ENCODE peak calls at places on chromosomes 7 and 10, in seven cellular contexts. Y is breast epithelium, V is H1, E is neuronal stem cell, N is esophagus squamous epithelium, R is GM23248, A is fibroblast of lung. O is an unnamed sample.

GRCh38 chr10:728603-729002 is 39.1 kb upstream of the DIP2C start:
- DNase-seq in A (no peak), R (no peak), E (no peak), V (no peak), N (no peak), Y (no peak), O (no peak)

GRCh38 chr7:45072131-45073030 is 16.4 kb downstream of the NACAD start:
- DNase-seq in N (no peak), Y (no peak), A (no peak), V (no peak), E (no peak), R (no peak), O (no peak)

GRCh38 chr10:21171936-21172773 is 275.0 kb upstream of the NEBL start:
- DNase-seq in Y (no peak), A (no peak), V (no peak), N (no peak), R (no peak), E (no peak), O (no peak)

GRCh38 chr10:78973901-78974408 is 94.8 kb upstream of the ZMIZ1 start:
- DNase-seq in R (peak), E (peak), A (peak), Y (no peak), N (no peak), V (peak), O (peak)

GRCh38 chr7:69962856-69963149 is 364.5 kb downstream of the AUTS2 start:
- DNase-seq in E (no peak), Y (no peak), A (peak), R (no peak), V (no peak), N (no peak), O (no peak)

GRCh38 chr10:14556285-14556956 is 218.3 kb downstream of the FAM107B start:
- DNase-seq in Y (no peak), N (no peak), E (no peak), R (no peak), A (peak), V (no peak), O (no peak)

GRCh38 chr7:95693551-95694333 is 78.6 kb upstream of the DYNC1I1 start:
- DNase-seq in R (peak), Y (no peak), E (no peak), N (no peak), A (no peak), V (no peak), O (no peak)

GRCh38 chr7:74101061-74101681 is 17.6 kb downstream of the LIMK1 start:
- DNase-seq in N (no peak), R (peak), A (no peak), V (no peak), Y (no peak), E (no peak), O (no peak)

GRCh38 chr7:121366852-121367431 is 29.2 kb downstream of the FAM3C start:
- DNase-seq in R (peak), V (no peak), Y (no peak), E (peak), N (no peak), A (peak), O (no peak)

GRCh38 chr10:596725-597345 is 92.6 kb downstream of the DIP2C start:
- DNase-seq in R (no peak), A (no peak), N (no peak), Y (no peak), V (no peak), E (no peak), O (no peak)

GRCh38 chr10:114026189-114027040 is 17.3 kb upstream of the ADRB1 start:
- DNase-seq in Y (no peak), A (peak), N (no peak), V (no peak), E (no peak), R (peak), O (no peak)

GRCh38 chr7:24778543-24779282 is 21.4 kb upstream of the GSDME start:
- DNase-seq in Y (no peak), R (peak), E (no peak), V (no peak), A (peak), N (no peak), O (no peak)

GRCh38 chr10:101612872-101613271 is 24.8 kb downstream of the DPCD start:
- DNase-seq in Y (no peak), V (no peak), E (no peak), R (no peak), A (no peak), N (no peak), O (no peak)

GRCh38 chr7:81676813-81677212 is 93.0 kb downstream of the HGF start:
- DNase-seq in Y (no peak), N (no peak), V (no peak), A (peak), E (no peak), R (peak), O (no peak)

GRCh38 chr7:1234049-1234691 is 1.5 kb downstream of the UNCX start:
- DNase-seq in E (no peak), N (no peak), R (no peak), Y (no peak), A (no peak), V (no peak), O (no peak)

GRCh38 chr10:77138541-77138940 is 499.1 kb downstream of the KCNMA1 start:
- DNase-seq in V (no peak), N (no peak), R (no peak), E (no peak), A (no peak), Y (no peak), O (no peak)

GRCh38 chr7:28483868-28484267 is 71.5 kb downstream of the CREB5 start:
- DNase-seq in A (peak), R (peak), V (no peak), N (no peak), E (no peak), Y (no peak), O (no peak)

GRCh38 chr7:136079478-136079892 is 102.3 kb upstream of the MTPN start:
- DNase-seq in N (no peak), R (no peak), E (no peak), A (no peak), Y (no peak), V (no peak), O (no peak)

GRCh38 chr10:132375116-132375794 is 21.7 kb upstream of the PWWP2B start:
- DNase-seq in V (no peak), N (no peak), E (no peak), A (no peak), R (no peak), Y (peak), O (no peak)

GRCh38 chr7:138886501-138886917 is 88.5 kb upstream of the ATP6V0A4 start:
- DNase-seq in E (no peak), Y (no peak), V (no peak), N (no peak), R (peak), A (peak), O (no peak)

GRCh38 chr10:125235093-125236069 is 75.0 kb upstream of the CTBP2 start:
- DNase-seq in Y (no peak), R (no peak), E (no peak), A (peak), V (no peak), N (no peak), O (no peak)

GRCh38 chr7:11005202-11005601 is 31.5 kb downstream of the PHF14 start:
- DNase-seq in E (no peak), A (no peak), N (no peak), Y (no peak), V (no peak), R (no peak), O (no peak)

GRCh38 chr10:128992770-128993169 is 474.3 kb upstream of the MGMT start:
- DNase-seq in Y (no peak), E (no peak), V (no peak), A (no peak), N (no peak), R (no peak), O (no peak)

GRCh38 chr10:28838908-28839307 is 161.6 kb downstream of the BAMBI start:
- DNase-seq in R (no peak), V (no peak), A (peak), E (no peak), Y (no peak), N (no peak), O (no peak)

GRCh38 chr7:51326646-51327286 is 10.2 kb upstream of the COBL start:
- DNase-seq in R (no peak), N (no peak), Y (no peak), V (peak), A (no peak), E (no peak), O (no peak)

GRCh38 chr10:60446070-60446833 is 56.6 kb upstream of the ANK3 start:
- DNase-seq in V (no peak), E (no peak), R (peak), N (no peak), A (peak), Y (no peak), O (no peak)

GRCh38 chr10:121036431-121036830 is 185.3 kb downstream of the WDR11 start:
- DNase-seq in A (peak), V (no peak), R (no peak), Y (no peak), N (no peak), E (no peak), O (no peak)

GRCh38 chr7:46291601-46292150 is 370.6 kb upstream of the IGFBP3 start:
- DNase-seq in V (no peak), N (no peak), A (peak), Y (no peak), R (peak), E (no peak), O (no peak)

GRCh38 chr7:98409843-98410242 is 9.0 kb upstream of the BAIAP2L1 start:
- DNase-seq in N (no peak), A (no peak), R (no peak), E (no peak), V (no peak), Y (no peak), O (no peak)

GRCh38 chr7:15011289-15011688 is 108.7 kb upstream of the DGKB start:
- DNase-seq in R (no peak), Y (no peak), V (peak), A (no peak), N (no peak), E (no peak), O (no peak)

GRCh38 chr10:131314799-131315198 is 3.3 kb upstream of the TCERG1L start:
- DNase-seq in Y (no peak), R (no peak), N (no peak), V (no peak), A (no peak), E (no peak), O (no peak)

GRCh38 chr7:21616796-21617436 is 74.1 kb downstream of the DNAH11 start:
- DNase-seq in A (peak), Y (no peak), R (peak), V (no peak), E (no peak), N (no peak), O (no peak)

GRCh38 chr10:130491011-130491697 is 355.0 kb downstream of the GLRX3 start:
- DNase-seq in Y (peak), A (no peak), E (no peak), V (no peak), R (no peak), N (no peak), O (no peak)

GRCh38 chr7:121739465-121739864 is 133.5 kb upstream of the PTPRZ1 start:
- DNase-seq in N (no peak), Y (no peak), V (no peak), R (no peak), A (peak), E (peak), O (no peak)

GRCh38 chr10:95276367-95277200 is 14.2 kb downstream of the PDLIM1 start:
- DNase-seq in Y (no peak), A (peak), R (peak), V (no peak), E (no peak), N (no peak), O (no peak)

GRCh38 chr10:95273393-95274312 is 17.1 kb downstream of the PDLIM1 start:
- DNase-seq in E (no peak), N (no peak), Y (no peak), R (peak), V (no peak), A (peak), O (no peak)

GRCh38 chr10:95277201-95277570 is 13.6 kb downstream of the PDLIM1 start:
- DNase-seq in E (no peak), N (no peak), R (no peak), V (no peak), Y (no peak), A (no peak), O (no peak)

GRCh38 chr10:95277614-95278013 is 13.2 kb downstream of the PDLIM1 start:
- DNase-seq in E (no peak), Y (no peak), N (no peak), A (no peak), V (no peak), R (no peak), O (no peak)

DNA sequence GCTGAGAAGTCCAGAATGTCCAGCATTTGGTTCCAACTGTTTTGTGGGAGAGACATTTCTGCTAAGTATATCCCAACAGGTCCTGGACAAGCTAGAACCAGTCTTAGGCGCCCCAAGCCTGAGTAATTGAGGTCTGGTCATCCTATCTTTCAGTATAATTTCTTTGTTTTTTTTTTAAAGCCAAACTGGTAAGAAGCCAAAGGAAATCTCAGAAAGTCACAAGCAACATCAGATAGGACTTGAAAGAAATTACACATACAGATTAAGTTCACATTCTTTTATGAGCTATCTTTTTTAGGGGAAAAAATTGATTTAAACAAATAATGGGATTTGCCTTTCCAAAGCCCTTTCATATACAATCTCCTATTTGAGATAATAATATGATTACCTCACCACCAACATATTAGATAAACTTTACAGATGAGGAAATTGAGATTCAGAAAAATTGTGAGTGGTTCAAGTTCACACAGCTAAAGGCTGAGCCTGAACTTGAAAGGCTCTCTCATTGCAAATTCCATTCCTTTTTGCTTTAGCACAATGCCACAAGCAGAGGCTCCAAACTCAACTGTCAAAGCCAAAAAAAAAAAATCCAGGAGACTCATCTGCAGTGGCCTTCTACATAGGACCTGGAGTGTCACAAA is 15.0 kb downstream of the PDLIM1 start:
- DNase-seq in Y (no peak), N (no peak), A (peak), E (no peak), V (no peak), R (peak), O (no peak)
- H3K27ac ChIP-seq in Y (peak), N (peak), A (peak), E (no peak), V (no peak), R (peak), O (no peak)

DNA sequence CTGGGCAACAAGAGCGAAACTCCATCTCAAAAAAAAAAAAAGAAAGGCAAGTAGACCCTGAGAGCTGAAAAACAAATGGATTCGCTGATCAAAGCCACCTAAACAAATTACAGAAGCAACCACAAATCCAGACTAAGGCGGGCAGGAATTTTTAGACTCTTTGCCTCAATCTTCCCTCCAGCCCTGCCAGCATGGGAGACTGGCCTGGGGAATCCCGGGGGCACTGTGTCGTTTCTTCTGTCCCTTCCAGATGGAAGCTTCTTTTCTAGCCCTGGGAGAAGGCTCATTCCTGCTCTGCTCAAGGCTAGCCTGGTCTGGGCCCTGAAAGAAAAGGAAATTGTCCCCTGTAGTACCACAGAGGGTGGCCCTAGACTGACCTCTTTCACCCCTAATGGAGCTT is 15.6 kb upstream of the SERPINE1 start:
- DNase-seq in A (no peak), R (no peak), E (no peak), N (no peak), Y (no peak), V (no peak), O (no peak)
- H3K27ac ChIP-seq in A (no peak), R (no peak), E (no peak), N (peak), Y (no peak), V (no peak), O (no peak)

GRCh38 chr10:22389856-22390589 is 44.7 kb downstream of the SPAG6 start:
- DNase-seq in N (no peak), Y (no peak), A (no peak), R (no peak), E (no peak), V (no peak), O (no peak)
- H3K27ac ChIP-seq in N (no peak), Y (no peak), A (no peak), R (no peak), E (no peak), V (no peak), O (no peak)

DNA sequence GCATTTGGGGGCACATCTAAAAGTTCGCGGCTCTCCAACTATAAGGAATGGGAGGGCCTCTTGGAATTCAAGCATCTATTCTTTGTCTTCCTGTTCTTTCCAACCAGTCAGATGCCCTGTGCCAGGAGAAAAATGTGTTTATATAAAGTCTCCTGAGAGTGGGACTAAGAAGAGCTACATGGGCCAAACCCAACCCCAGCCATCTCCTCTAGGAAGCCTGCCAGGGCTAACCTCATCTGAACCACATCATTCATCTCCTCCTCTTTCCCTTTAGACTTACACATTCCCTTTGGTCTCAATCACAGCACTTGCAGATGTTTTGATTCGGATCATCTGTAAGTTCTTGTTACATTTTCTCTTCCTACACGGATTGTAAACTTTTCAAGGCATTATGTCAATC is 62.6 kb downstream of the DOCK4 start:
- DNase-seq in V (no peak), R (peak), Y (no peak), N (no peak), E (no peak), A (peak), O (no peak)
- H3K27ac ChIP-seq in V (no peak), R (peak), Y (no peak), N (no peak), E (no peak), A (peak), O (no peak)

GRCh38 chr7:151081170-151082101 is 827 bp upstream of the FASTK start:
- DNase-seq in V (no peak), Y (no peak), E (no peak), R (peak), A (peak), N (no peak), O (no peak)
- H3K27ac ChIP-seq in V (no peak), Y (peak), E (peak), R (peak), A (peak), N (peak), O (peak)

DNA sequence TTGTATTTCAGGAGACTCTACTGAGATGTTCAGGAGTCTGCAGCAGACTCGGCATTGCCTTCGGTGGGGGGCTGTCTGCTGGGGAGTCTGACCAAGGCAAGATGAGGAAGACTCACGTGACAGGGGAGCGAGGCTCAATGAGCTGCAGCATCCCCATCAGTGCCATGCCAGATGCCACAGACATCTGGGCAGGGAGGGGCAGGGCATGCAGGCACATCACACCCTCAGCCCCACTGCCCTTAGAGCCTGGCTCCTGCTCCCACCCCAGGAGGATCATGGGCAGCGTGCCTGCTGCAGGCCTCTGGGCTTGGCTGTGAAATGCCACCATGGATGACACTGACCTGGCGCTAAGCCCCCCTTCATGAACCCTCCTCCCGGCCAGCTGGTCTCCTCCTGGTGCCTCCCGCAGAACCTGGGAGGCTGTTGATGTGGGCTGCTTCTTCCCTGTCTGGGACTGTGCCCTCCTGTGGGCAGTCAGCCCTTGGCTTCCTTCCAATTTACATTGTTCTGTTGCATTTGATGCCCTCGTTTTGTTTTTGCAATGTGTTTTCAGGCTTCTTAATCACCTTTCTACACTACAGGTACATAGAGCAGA is 235.0 kb downstream of the PAXIP1 start:
- DNase-seq in E (no peak), V (no peak), N (no peak), R (no peak), Y (no peak), A (no peak), O (no peak)
- H3K27ac ChIP-seq in E (no peak), V (no peak), N (no peak), R (no peak), Y (no peak), A (no peak), O (no peak)

GRCh38 chr10:70886921-70887665 is 1.3 kb downstream of the PCBD1 start:
- DNase-seq in R (peak), A (no peak), Y (no peak), N (no peak), E (no peak), V (no peak), O (no peak)
- H3K27ac ChIP-seq in R (no peak), A (no peak), Y (peak), N (peak), E (no peak), V (no peak), O (peak)